ENCODE peak calls at places on chromosomes 4 and X, in eight cellular contexts. N, O, Q, M, X, S, G and Z are unnamed samples.

GRCh38 chr4:110624904-110625494 is 2.1 kb upstream of the PITX2 start:
- DNase-seq in M (no peak), O (no peak), N (no peak), Q (no peak), G (no peak), X (no peak), S (no peak), Z (no peak)

GRCh38 chrX:135982860-135983259 is 2.4 kb upstream of the SLC9A6 start:
- DNase-seq in X (no peak), N (no peak), M (no peak), Q (peak; percentile 24), S (no peak), O (no peak), G (no peak), Z (no peak)

GRCh38 chr4:46878641-46879040 is 30.4 kb downstream of the COX7B2 start:
- DNase-seq in S (no peak), Q (no peak), G (no peak), O (no peak), X (no peak), N (no peak), M (no peak), Z (no peak)

GRCh38 chr4:23161787-23162186 is 469.1 kb downstream of the GBA3 start:
- DNase-seq in Q (no peak), N (no peak), S (no peak), M (no peak), O (no peak), X (no peak), G (no peak), Z (no peak)

GRCh38 chr4:144574004-144574403 is 72.0 kb upstream of the HHIP start:
- DNase-seq in G (no peak), N (no peak), M (no peak), S (no peak), X (no peak), Q (no peak), O (no peak), Z (no peak)

GRCh38 chr4:100417565-100417964 is 100.3 kb downstream of the EMCN start:
- DNase-seq in Q (no peak), G (peak; percentile 68), N (no peak), X (no peak), S (no peak), M (no peak), O (no peak), Z (no peak)

GRCh38 chrX:154457491-154458115 is 478 bp upstream of the PLXNA3 start:
- DNase-seq in X (no peak), Q (peak; percentile 18), S (no peak), N (no peak), G (no peak), M (no peak), O (no peak), Z (peak; percentile 62)

GRCh38 chrX:13082286-13083065 is 38.1 kb upstream of the FAM9C start:
- DNase-seq in G (no peak), M (no peak), N (no peak), X (no peak), S (no peak), O (no peak), Q (no peak), Z (no peak)

GRCh38 chr4:77072195-77072753 is 3.5 kb downstream of the CCNI start:
- DNase-seq in M (no peak), X (no peak), N (no peak), S (no peak), O (no peak), Q (no peak), G (no peak), Z (no peak)

GRCh38 chr4:184745747-184746531 is 12.0 kb upstream of the CENPU start:
- DNase-seq in X (peak; percentile 70), O (peak; percentile 53), Q (peak; percentile 71), G (peak; percentile 91), M (peak; percentile 52), S (peak; percentile 56), N (peak; percentile 80), Z (peak; percentile 68)